ENCODE peak calls at places on chromosome 4, in four cellular contexts. M is cardiac muscle cell; P is CD4-positive, alpha-beta T cell; T is right lobe of liver. A is an unnamed sample.

GRCh38 chr4:89765966-89766365 is 71.0 kb downstream of the SNCA start:
- DNase-seq in M (peak; percentile 92), P (no peak), T (no peak), A (no peak)

GRCh38 chr4:183250831-183251230 is 69.2 kb downstream of the CLDN22 start:
- DNase-seq in M (no peak), P (no peak), T (no peak), A (no peak)

GRCh38 chr4:135269125-135269772 is 1067.7 kb upstream of the PABPC4L start:
- DNase-seq in M (no peak), P (no peak), T (no peak), A (no peak)

GRCh38 chr4:154349829-154350228 is 141.8 kb downstream of the DCHS2 start:
- DNase-seq in M (no peak), P (no peak), T (no peak), A (no peak)

GRCh38 chr4:88697113-88697512 is 516 bp downstream of the NAP1L5 start:
- DNase-seq in M (peak; percentile 49), P (peak; percentile 22), T (no peak), A (peak; percentile 27)

GRCh38 chr4:82524570-82525152 is 37.1 kb downstream of the TMEM150C start:
- DNase-seq in M (peak; percentile 13), P (no peak), T (no peak), A (no peak)

GRCh38 chr4:1825326-1825725 is 30.6 kb downstream of the LETM1 start:
- DNase-seq in M (no peak), P (no peak), T (no peak), A (no peak)

GRCh38 chr4:1604706-1605205 is 79.4 kb downstream of the FAM53A start:
- DNase-seq in M (no peak), P (peak; percentile 60), T (no peak), A (peak; percentile 11)

GRCh38 chr4:185222598-185222997 is 13.2 kb downstream of the SNX25 start:
- DNase-seq in M (no peak), P (no peak), T (no peak), A (no peak)

GRCh38 chr4:53614616-53615015 is 23.3 kb upstream of the LNX1 start:
- DNase-seq in M (no peak), P (no peak), T (no peak), A (no peak)

GRCh38 chr4:148346657-148347056 is 95.6 kb downstream of the NR3C2 start:
- DNase-seq in M (no peak), P (no peak), T (no peak), A (no peak)

GRCh38 chr4:22515888-22516541 is at the start of gene ADGRA3:
- DNase-seq in M (peak; percentile 84), P (no peak), T (peak; percentile 86), A (peak; percentile 90)

GRCh38 chr4:41178372-41179085 is 35.8 kb downstream of the APBB2 start:
- DNase-seq in M (peak; percentile 95), P (no peak), T (no peak), A (no peak)

GRCh38 chr4:139209470-139210063 is 32.5 kb upstream of the ELF2 start:
- DNase-seq in M (no peak), P (no peak), T (no peak), A (no peak)

GRCh38 chr4:173802714-173803022 is 272.6 kb upstream of the HAND2 start:
- DNase-seq in M (no peak), P (no peak), T (no peak), A (no peak)

GRCh38 chr4:25351777-25352421 is 25.2 kb upstream of the ANAPC4 start:
- DNase-seq in M (peak; percentile 45), P (no peak), T (no peak), A (no peak)

GRCh38 chr4:4254666-4255065 is 6.6 kb upstream of the TMEM128 start:
- DNase-seq in M (no peak), P (no peak), T (peak; percentile 82), A (no peak)

GRCh38 chr4:5812506-5813229 is 80.2 kb downstream of the CRMP1 start:
- DNase-seq in M (peak; percentile 84), P (no peak), T (no peak), A (no peak)

GRCh38 chr4:19776021-19776459 is 475.7 kb upstream of the SLIT2 start:
- DNase-seq in M (peak; percentile 75), P (no peak), T (no peak), A (no peak)

GRCh38 chr4:102319594-102319993 is 25.7 kb downstream of the SLC39A8 start:
- DNase-seq in M (no peak), P (no peak), T (no peak), A (no peak)

GRCh38 chr4:110104661-110105060 is 93.8 kb downstream of the ELOVL6 start:
- DNase-seq in M (no peak), P (no peak), T (no peak), A (no peak)

GRCh38 chr4:119984998-119985397 is 81.7 kb downstream of the MAD2L1 start:
- DNase-seq in M (no peak), P (no peak), T (no peak), A (no peak)

GRCh38 chr4:68927165-68927564 is 24.4 kb downstream of the UGT2A3 start:
- DNase-seq in M (no peak), P (no peak), T (no peak), A (no peak)

GRCh38 chr4:188707036-188707435 is 567.8 kb downstream of the TRIML1 start:
- DNase-seq in M (no peak), P (no peak), T (no peak), A (peak; percentile 43)

GRCh38 chr4:141501931-141502330 is 134.5 kb upstream of the IL15 start:
- DNase-seq in M (peak; percentile 52), P (no peak), T (no peak), A (no peak)

GRCh38 chr4:108034560-108034959 is 44.9 kb downstream of the HADH start:
- DNase-seq in M (no peak), P (no peak), T (no peak), A (no peak)

GRCh38 chr4:76377922-76378321 is 43.0 kb downstream of the CCDC158 start:
- DNase-seq in M (peak; percentile 74), P (peak; percentile 19), T (no peak), A (peak; percentile 19)

GRCh38 chr4:26867914-26868684 is 7.5 kb downstream of the STIM2 start:
- DNase-seq in M (peak; percentile 54), P (no peak), T (no peak), A (peak; percentile 27)

GRCh38 chr4:26870576-26871260 is 10.1 kb downstream of the STIM2 start:
- DNase-seq in M (no peak), P (no peak), T (no peak), A (no peak)

GRCh38 chr4:26873391-26874026 is 12.9 kb downstream of the STIM2 start:
- DNase-seq in M (no peak), P (peak; percentile 59), T (no peak), A (no peak)

GRCh38 chr4:26874110-26874509 is 13.5 kb downstream of the STIM2 start:
- DNase-seq in M (no peak), P (no peak), T (no peak), A (no peak)

DNA sequence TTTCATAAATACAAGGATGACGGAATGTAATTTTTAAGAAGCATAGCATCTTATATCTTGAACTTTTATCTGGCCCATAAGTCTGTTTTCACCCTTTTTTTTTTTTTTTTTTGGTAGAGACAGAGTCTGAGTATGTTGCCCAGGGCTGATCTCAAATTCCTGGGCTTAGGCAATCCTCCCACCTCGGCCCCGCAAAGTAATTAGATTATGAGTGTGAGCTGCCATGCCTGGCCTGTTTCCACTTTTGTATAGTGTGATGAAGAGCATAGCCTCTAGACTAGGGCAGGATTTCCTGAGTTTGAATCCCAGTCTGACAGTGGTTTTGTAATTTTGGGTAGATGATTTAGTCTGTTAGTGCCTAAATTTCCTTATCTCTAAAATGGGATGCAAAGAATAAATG is 11.0 kb downstream of the STIM2 start:
- DNase-seq in M (peak; percentile 83), P (no peak), T (no peak), A (peak; percentile 31)
- H3K9me3 ChIP-seq in M (no peaks in the 10 kb centered on the region), P (no peaks in the 10 kb centered on the region), T (no peaks in the 10 kb centered on the region), A (no peaks in the 10 kb centered on the region)

GRCh38 chr4:145019346-145019745 is 78.7 kb downstream of the ANAPC10 start:
- DNase-seq in M (no peak), P (no peak), T (no peak), A (no peak)
- H3K9me3 ChIP-seq in M (no peaks in the 10 kb centered on the region), P (no peaks in the 10 kb centered on the region), T (no peaks in the 10 kb centered on the region), A (no peaks in the 10 kb centered on the region)

GRCh38 chr4:8876982-8877779 is 5.5 kb upstream of the HMX1 start:
- DNase-seq in M (no peak), P (no peak), T (no peak), A (no peak)

GRCh38 chr4:8879574-8879973 is 7.9 kb upstream of the HMX1 start:
- DNase-seq in M (no peak), P (no peak), T (no peak), A (no peak)

GRCh38 chr4:8882239-8882638 is 10.6 kb upstream of the HMX1 start:
- DNase-seq in M (no peak), P (no peak), T (no peak), A (peak; percentile 34)

GRCh38 chr4:8877780-8878040 is 6.1 kb upstream of the HMX1 start:
- DNase-seq in M (no peak), P (no peak), T (no peak), A (no peak)

DNA sequence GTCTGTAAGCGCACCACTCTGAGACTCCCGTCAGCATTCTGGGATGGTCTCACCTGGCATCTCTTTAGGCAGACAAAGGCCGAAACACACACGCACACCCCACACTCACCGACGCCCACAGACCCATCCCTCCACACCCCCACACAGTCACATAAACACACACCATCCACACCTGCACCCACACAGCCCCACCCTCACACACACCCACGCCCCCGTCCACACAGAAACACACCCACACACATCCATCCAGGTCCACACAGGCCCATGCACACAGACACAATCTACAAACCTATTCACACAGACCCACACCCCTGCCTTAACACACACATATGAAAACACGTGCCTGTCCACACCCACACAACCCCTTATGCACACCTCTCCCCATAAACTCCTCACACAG is 9.2 kb upstream of the HMX1 start:
- DNase-seq in M (no peak), P (no peak), T (no peak), A (no peak)
- H3K9me3 ChIP-seq in M (no peaks in the 10 kb centered on the region), P (no peaks in the 10 kb centered on the region), T (no peaks in the 10 kb centered on the region), A (no peaks in the 10 kb centered on the region)

GRCh38 chr4:29051381-29051965 is 1668.7 kb upstream of the PCDH7 start:
- DNase-seq in M (peak; percentile 3), P (no peak), T (no peak), A (no peak)

GRCh38 chr4:29047341-29048041 is 1672.7 kb upstream of the PCDH7 start:
- DNase-seq in M (no peak), P (no peak), T (no peak), A (peak; percentile 19)

GRCh38 chr4:29046716-29047115 is 1673.5 kb upstream of the PCDH7 start:
- DNase-seq in M (peak; percentile 36), P (no peak), T (no peak), A (no peak)

GRCh38 chr4:29052266-29052665 is 1667.9 kb upstream of the PCDH7 start:
- DNase-seq in M (no peak), P (no peak), T (no peak), A (no peak)
- H3K9me3 ChIP-seq in M (no peaks in the 10 kb centered on the region), P (no peaks in the 10 kb centered on the region), T (no peaks in the 10 kb centered on the region), A (no peaks in the 10 kb centered on the region)

GRCh38 chr4:137454767-137455166 is 77.5 kb downstream of the PCDH18 start:
- DNase-seq in M (no peak), P (no peak), T (no peak), A (no peak)
- H3K9me3 ChIP-seq in M (no peaks in the 10 kb centered on the region), P (no peaks in the 10 kb centered on the region), T (no peaks in the 10 kb centered on the region), A (no peaks in the 10 kb centered on the region)

A was measured in right cardiac atrium.